ENCODE peak calls at places on chromosomes 6 and 20, in seven cellular contexts. P is colonic mucosa, U is gastrocnemius medialis, L is cardiac fibroblast, K is Peyer's patch, W is endothelial cell of umbilical vein, M is ascending aorta. A is an unnamed sample.

GRCh38 chr6:10322991-10323390 is 91.9 kb downstream of the TFAP2A start:
- DNase-seq in P (no peak), U (no peak), L (no peak), K (no peak), W (no peak), M (no peak), A (no peak)

GRCh38 chr20:973785-974194 is 28.3 kb downstream of the RSPO4 start:
- DNase-seq in P (peak), U (no peak), L (peak), K (no peak), W (no peak), M (no peak), A (no peak)

GRCh38 chr6:85460951-85461805 is 11.3 kb downstream of the NT5E start:
- DNase-seq in P (no peak), U (no peak), L (peak), K (peak), W (peak), M (no peak), A (no peak)

GRCh38 chr20:11496382-11496781 is 421.3 kb upstream of the BTBD3 start:
- DNase-seq in P (no peak), U (no peak), L (no peak), K (no peak), W (no peak), M (no peak), A (no peak)

GRCh38 chr6:154457881-154458284 is 52.6 kb downstream of the CNKSR3 start:
- DNase-seq in P (no peak), U (no peak), L (no peak), K (no peak), W (no peak), M (no peak), A (no peak)

GRCh38 chr6:15473741-15474161 is 189.1 kb downstream of the DTNBP1 start:
- DNase-seq in P (no peak), U (peak), L (peak), K (no peak), W (peak), M (no peak), A (no peak)

GRCh38 chr6:130671119-130672104 is 155.8 kb upstream of the SMLR1 start:
- DNase-seq in P (no peak), U (peak), L (peak), K (no peak), W (no peak), M (no peak), A (no peak)

GRCh38 chr6:142846883-142847287 is 98.1 kb downstream of the HIVEP2 start:
- DNase-seq in P (no peak), U (peak), L (peak), K (no peak), W (peak), M (peak), A (no peak)

GRCh38 chr6:27188885-27189418 is 58.5 kb upstream of the PRSS16 start:
- DNase-seq in P (peak), U (peak), L (peak), K (peak), W (peak), M (peak), A (peak)

GRCh38 chr6:108176281-108177089 is 10.7 kb downstream of the NR2E1 start:
- DNase-seq in P (no peak), U (no peak), L (no peak), K (no peak), W (no peak), M (peak), A (no peak)
- H3K4me3 ChIP-seq in P (peak), U (peak), L (no peak), K (peak), W (no peak), M (peak), A (peak)

DNA sequence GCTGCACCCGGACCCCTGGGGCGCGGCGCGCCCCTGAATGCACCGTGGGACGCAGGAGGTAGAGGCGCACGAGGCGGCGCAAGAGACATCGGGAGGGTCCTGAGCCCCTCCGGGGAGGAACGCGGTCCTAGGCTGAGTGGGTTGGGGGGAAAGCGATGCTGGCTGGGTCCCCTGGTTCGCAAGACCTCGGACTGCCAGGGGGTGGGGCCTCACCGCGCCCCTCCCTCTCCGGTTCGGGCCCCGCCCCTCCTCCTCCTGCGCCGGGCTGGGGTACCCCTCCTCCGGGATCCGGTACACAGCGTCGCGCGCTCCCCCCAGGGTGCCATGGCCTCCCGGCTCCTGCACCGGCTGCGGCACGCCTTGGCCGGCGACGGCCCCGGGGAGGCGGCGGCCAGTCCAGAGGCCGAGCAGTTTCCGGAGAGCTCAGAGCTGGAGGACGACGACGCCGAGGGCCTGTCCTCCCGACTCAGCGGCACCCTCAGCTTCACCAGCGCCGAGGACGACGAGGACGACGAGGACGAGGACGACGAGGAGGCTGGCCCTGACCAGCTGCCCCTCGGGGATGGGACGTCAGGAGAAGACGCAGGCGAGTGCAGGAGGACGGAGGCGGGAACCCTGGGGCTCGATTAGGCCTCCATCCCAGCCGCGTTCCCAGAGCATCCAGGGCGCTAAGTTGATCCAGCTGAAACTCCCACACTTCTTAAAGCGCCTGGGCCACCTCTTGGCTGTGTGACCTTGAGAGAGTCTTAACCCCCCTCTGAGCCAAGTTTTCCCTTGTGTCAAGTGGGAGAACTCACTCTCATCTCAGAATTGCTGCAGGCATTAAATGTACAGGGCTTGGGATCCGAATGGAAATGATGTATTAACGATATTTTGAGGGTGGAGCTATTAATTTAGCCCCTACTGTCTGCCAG is 541 bp downstream of the SNX21 start:
- DNase-seq in P (peak), U (peak), L (peak), K (peak), W (peak), M (peak), A (peak)
- TF ChIP-seq CTCF in P (no peak), U (no peak), L (no peak), K (no peak), W (no peak), M (no peak), A (no peak)

GRCh38 chr6:116996842-116997241 is 119.8 kb downstream of the RFX6 start:
- DNase-seq in P (no peak), U (no peak), L (no peak), K (no peak), W (no peak), M (no peak), A (no peak)
- H3K4me3 ChIP-seq in P (no peak), U (no peak), L (no peak), K (no peak), W (no peak), M (no peak), A (no peak)

DNA sequence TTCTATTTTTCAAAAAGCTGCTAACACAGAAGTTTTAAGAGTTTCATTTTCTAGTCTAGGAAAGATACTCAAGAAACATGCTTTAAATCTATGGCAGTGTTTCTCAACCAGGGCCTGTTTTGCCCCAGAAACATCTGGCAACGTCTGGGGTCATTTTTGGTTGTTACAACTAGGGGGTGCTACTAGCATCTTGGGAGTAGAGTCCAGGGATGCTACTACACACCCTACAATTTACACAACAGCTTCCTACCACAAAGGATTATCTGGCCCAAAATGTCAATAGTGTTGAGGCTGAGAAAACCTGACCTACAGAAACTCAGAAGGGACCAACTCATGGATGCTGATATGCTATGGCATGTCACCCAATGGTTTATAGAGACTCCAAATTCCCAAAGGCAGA is 24.4 kb downstream of the SERAC1 start:
- DNase-seq in P (no peak), U (no peak), L (peak), K (no peak), W (no peak), M (no peak), A (no peak)
- TF ChIP-seq CTCF in P (no peak), U (no peak), L (peak), K (no peak), W (peak), M (no peak), A (peak)

GRCh38 chr6:28765978-28766351 is 157.8 kb downstream of the TRIM27 start:
- DNase-seq in P (no peak), U (no peak), L (no peak), K (no peak), W (no peak), M (no peak), A (no peak)

GRCh38 chr6:28767133-28767532 is 156.7 kb downstream of the TRIM27 start:
- DNase-seq in P (no peak), U (no peak), L (no peak), K (no peak), W (no peak), M (no peak), A (no peak)

GRCh38 chr6:28767691-28768090 is 156.1 kb downstream of the TRIM27 start:
- DNase-seq in P (no peak), U (no peak), L (no peak), K (no peak), W (no peak), M (no peak), A (no peak)

GRCh38 chr6:28764761-28765282 is 159.0 kb downstream of the TRIM27 start:
- DNase-seq in P (no peak), U (no peak), L (no peak), K (no peak), W (no peak), M (no peak), A (no peak)

GRCh38 chr6:28766426-28766825 is 157.4 kb downstream of the TRIM27 start:
- DNase-seq in P (no peak), U (no peak), L (no peak), K (no peak), W (no peak), M (no peak), A (no peak)
- H3K4me3 ChIP-seq in P (no peak), U (no peak), L (no peak), K (no peak), W (no peak), M (no peak), A (no peak)

DNA sequence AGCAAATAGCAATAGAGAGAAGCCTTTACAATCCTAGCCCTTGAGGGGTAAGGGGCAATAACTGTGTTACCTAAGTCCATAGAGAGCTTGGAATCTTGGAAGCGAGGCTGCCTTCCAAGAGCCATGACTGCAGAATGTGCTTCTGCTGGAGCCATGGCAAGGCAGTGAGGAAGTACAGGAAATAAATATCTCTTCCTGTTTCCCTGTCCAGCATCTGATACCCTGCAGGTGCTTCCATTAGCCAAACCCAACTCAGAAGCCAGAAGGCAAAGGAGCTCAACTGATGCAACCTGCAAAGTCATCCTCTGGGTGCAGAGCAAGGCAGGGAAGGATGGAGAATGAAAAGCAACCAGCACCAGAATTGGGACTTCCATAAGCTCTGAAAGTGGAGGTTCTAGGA is 41.0 kb upstream of the KLHL31 start:
- DNase-seq in P (no peak), U (no peak), L (no peak), K (no peak), W (peak), M (no peak), A (no peak)
- TF ChIP-seq CTCF in P (no peak), U (no peak), L (no peak), K (no peak), W (no peak), M (no peak), A (no peak)

A was measured in pancreas.